ENCODE peak calls at places on chromosomes 16 and 17, in seven cellular contexts. T, Y, C, E, I, W and H are unnamed samples.

GRCh38 chr16:88772871-88773811 is 11.9 kb downstream of the PIEZO1 start:
- DNase-seq in T (peak; percentile 99), Y (peak; percentile 18), C (peak; percentile 64), E (no peak), I (no peak), W (no peak), H (peak; percentile 83)

GRCh38 chr16:73846292-73846849 is 450.2 kb upstream of the PSMD7 start:
- DNase-seq in T (peak; percentile 1), Y (no peak), C (peak; percentile 86), E (peak; percentile 65), I (no peak), W (no peak), H (no peak)

GRCh38 chr16:81632392-81633146 is 146.5 kb upstream of the PLCG2 start:
- DNase-seq in T (peak; percentile 46), Y (peak; percentile 85), C (no peak), E (no peak), I (no peak), W (no peak), H (peak; percentile 62)

GRCh38 chr17:7343250-7343649 is 6.9 kb downstream of the ACAP1 start:
- DNase-seq in T (no peak), Y (no peak), C (no peak), E (no peak), I (no peak), W (no peak), H (no peak)

GRCh38 chr16:24950275-24950674 is 64.9 kb downstream of the ARHGAP17 start:
- DNase-seq in T (peak; percentile 67), Y (peak; percentile 15), C (no peak), E (no peak), I (no peak), W (no peak), H (peak; percentile 29)

GRCh38 chr17:4607261-4607731 is 23.0 kb downstream of the SMTNL2 start:
- DNase-seq in T (no peak), Y (no peak), C (no peak), E (no peak), I (no peak), W (no peak), H (no peak)

GRCh38 chr17:75614006-75614405 is 19.2 kb upstream of the SMIM5 start:
- DNase-seq in T (no peak), Y (no peak), C (peak; percentile 47), E (peak; percentile 70), I (no peak), W (peak; percentile 34), H (no peak)

GRCh38 chr16:82655315-82655714 is 28.5 kb downstream of the CDH13 start:
- DNase-seq in T (peak; percentile 72), Y (no peak), C (no peak), E (no peak), I (no peak), W (no peak), H (peak; percentile 19)

GRCh38 chr17:33099252-33099651 is 107.6 kb downstream of the SPACA3 start:
- DNase-seq in T (no peak), Y (no peak), C (no peak), E (no peak), I (no peak), W (no peak), H (no peak)

GRCh38 chr16:30185141-30185682 is 1.8 kb downstream of the CORO1A start:
- DNase-seq in T (no peak), Y (no peak), C (no peak), E (no peak), I (peak; percentile 24), W (peak; percentile 80), H (no peak)

GRCh38 chr17:82013341-82013740 is 9.3 kb downstream of the CENPX start:
- DNase-seq in T (no peak), Y (no peak), C (no peak), E (no peak), I (no peak), W (no peak), H (peak; percentile 39)

DNA sequence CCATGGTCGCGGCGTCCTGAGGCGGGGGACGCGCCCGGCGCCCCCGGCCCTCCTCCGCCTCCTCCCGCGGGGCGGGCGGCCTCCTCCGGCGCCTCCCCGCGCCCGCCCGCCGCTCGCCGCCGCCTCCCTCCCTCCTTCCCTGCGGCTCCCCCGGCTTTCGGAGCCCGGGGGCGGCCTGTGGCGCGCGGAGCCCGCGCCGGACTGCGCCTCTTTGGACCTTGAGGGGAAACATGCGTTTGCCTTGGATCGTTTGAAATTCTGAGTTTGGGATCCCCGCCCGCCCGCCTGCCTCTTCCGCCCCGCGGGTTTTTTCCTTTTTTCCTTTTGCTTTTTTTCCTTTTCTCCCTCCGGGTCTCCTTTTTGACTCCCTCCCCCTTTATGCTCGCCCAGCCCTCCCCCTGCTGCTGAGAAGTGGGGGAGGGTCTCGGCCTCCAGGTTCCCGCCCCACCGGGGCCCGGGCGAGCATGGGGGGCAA is 421 bp downstream of the ZNRF1 start:
- DNase-seq in T (peak; percentile 66), Y (no peak), C (no peak), E (peak; percentile 36), I (no peak), W (no peak), H (no peak)
- TF ChIP-seq EZH2phosphoT487 in T (no peak), Y (no peak), C (no peak), E (no peak), I (no peak), W (no peak), H (no peak)

GRCh38 chr16:86391987-86392386 is 118.3 kb upstream of the FOXF1 start:
- DNase-seq in T (peak; percentile 84), Y (peak; percentile 14), C (no peak), E (no peak), I (no peak), W (no peak), H (no peak)

GRCh38 chr16:86389566-86390328 is 120.6 kb upstream of the FOXF1 start:
- DNase-seq in T (peak; percentile 58), Y (no peak), C (no peak), E (no peak), I (no peak), W (no peak), H (no peak)

GRCh38 chr16:86391486-86391885 is 118.8 kb upstream of the FOXF1 start:
- DNase-seq in T (no peak), Y (no peak), C (no peak), E (no peak), I (no peak), W (no peak), H (no peak)

GRCh38 chr16:86388976-86389375 is 121.4 kb upstream of the FOXF1 start:
- DNase-seq in T (peak; percentile 49), Y (no peak), C (no peak), E (no peak), I (no peak), W (no peak), H (no peak)

GRCh38 chr16:86390335-86390734 is 120.0 kb upstream of the FOXF1 start:
- DNase-seq in T (no peak), Y (no peak), C (no peak), E (no peak), I (no peak), W (no peak), H (no peak)
- TF ChIP-seq EZH2phosphoT487 in T (no peak), Y (no peak), C (no peak), E (no peak), I (no peak), W (no peak), H (no peak)

DNA sequence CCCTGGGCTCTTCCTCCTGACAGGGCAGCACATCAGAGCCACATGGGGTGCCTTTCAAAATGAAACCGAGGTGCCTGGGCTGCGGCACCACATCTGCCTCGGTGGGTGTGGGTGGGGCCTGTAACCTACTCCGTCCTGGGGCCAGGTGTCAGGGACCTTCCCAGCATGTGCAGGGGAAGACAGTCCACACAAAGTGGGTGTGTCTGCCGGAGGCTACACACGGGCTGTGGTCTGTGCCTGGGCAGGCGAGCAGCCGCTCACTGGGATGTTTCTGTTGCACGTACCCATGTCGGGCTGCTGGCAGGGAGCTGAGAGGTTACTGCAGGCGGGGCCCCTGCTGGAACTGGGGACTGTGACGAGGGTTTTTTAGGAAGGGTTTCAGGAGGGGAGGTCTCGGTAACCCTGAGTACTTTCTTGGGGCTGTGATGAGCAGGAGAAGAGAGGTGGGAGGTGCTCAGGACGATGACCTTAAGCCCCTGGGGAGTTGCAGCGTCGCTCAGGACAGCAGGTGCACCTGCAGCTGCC is 351.2 kb downstream of the SEC14L1 start:
- DNase-seq in T (no peak), Y (no peak), C (no peak), E (no peak), I (peak; percentile 97), W (peak; percentile 83), H (no peak)
- TF ChIP-seq EZH2phosphoT487 in T (no peak), Y (no peak), C (no peak), E (no peak), I (no peak), W (no peak), H (no peak)

GRCh38 chr17:1367351-1367745 is 32.7 kb downstream of the YWHAE start:
- DNase-seq in T (peak; percentile 60), Y (no peak), C (peak; percentile 14), E (no peak), I (no peak), W (no peak), H (no peak)
- TF ChIP-seq EZH2phosphoT487 in T (no peak), Y (no peak), C (no peak), E (no peak), I (no peak), W (no peak), H (no peak)

DNA sequence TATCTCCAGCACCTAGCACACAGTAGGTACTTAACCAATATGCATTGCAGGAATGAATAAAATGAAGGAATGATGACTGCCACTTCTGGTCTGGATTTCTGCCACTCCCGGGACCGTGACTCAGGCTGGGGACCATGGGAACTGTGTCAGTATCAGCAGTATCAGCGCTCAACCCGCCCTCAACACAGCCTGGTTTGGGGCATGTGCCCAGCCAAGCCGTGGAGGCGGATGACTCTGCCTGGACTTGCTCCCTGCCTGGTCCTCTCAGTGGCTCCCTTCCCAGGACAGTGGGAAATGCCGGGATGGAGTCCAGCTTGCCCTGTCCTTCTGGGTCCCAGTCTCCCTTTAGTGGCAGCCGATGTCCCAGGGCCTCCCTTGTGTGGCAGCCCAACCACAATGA is 55.1 kb downstream of the SRCIN1 start:
- DNase-seq in T (peak; percentile 92), Y (peak; percentile 70), C (no peak), E (no peak), I (no peak), W (no peak), H (no peak)
- TF ChIP-seq EZH2phosphoT487 in T (no peak), Y (no peak), C (no peak), E (no peak), I (no peak), W (no peak), H (no peak)